ENCODE peak calls at places on chromosome 20, in four cellular contexts. One of them, this sample, is unnamed. For H3K4me1, the result is how much of the 10 kb centered on the place peaks cover.

GRCh38 chr20:44896583-44896982 is 11.1 kb downstream of the YWHAB start:
- DNase-seq in IMR-90: peak
- DNase-seq in DND-41: no peak
- DNase-seq in neuronal stem cell: no peak
- DNase-seq in this sample: no peak

GRCh38 chr20:46523696-46524328 is 10.5 kb upstream of the ZNF334 start:
- DNase-seq in DND-41: peak
- DNase-seq in IMR-90: peak
- DNase-seq in neuronal stem cell: peak
- DNase-seq in this sample: peak

GRCh38 chr20:33999025-33999629 is 5.4 kb downstream of the RALY start:
- DNase-seq in IMR-90: peak
- DNase-seq in neuronal stem cell: no peak
- DNase-seq in DND-41: no peak
- DNase-seq in this sample: no peak

GRCh38 chr20:14925286-14925685 is 587.9 kb upstream of the FLRT3 start:
- DNase-seq in neuronal stem cell: no peak
- DNase-seq in IMR-90: no peak
- DNase-seq in DND-41: no peak
- DNase-seq in this sample: no peak

GRCh38 chr20:36349384-36350170 is 43.4 kb downstream of the DLGAP4 start:
- DNase-seq in DND-41: no peak
- DNase-seq in IMR-90: no peak
- DNase-seq in neuronal stem cell: no peak
- DNase-seq in this sample: no peak

GRCh38 chr20:1841554-1842140 is 53.6 kb upstream of the SIRPA start:
- DNase-seq in DND-41: no peak
- DNase-seq in IMR-90: peak
- DNase-seq in neuronal stem cell: no peak
- DNase-seq in this sample: no peak

GRCh38 chr20:8144282-8145245 is 12.5 kb downstream of the PLCB1 start:
- DNase-seq in DND-41: peak
- DNase-seq in IMR-90: peak
- DNase-seq in neuronal stem cell: no peak
- DNase-seq in this sample: peak

GRCh38 chr20:37388831-37389230 is 42.9 kb downstream of the SRC start:
- DNase-seq in IMR-90: no peak
- DNase-seq in neuronal stem cell: no peak
- DNase-seq in DND-41: no peak
- DNase-seq in this sample: peak

GRCh38 chr20:48788486-48789072 is 39.2 kb downstream of the PREX1 start:
- DNase-seq in IMR-90: no peak
- DNase-seq in neuronal stem cell: no peak
- DNase-seq in DND-41: no peak
- DNase-seq in this sample: no peak

GRCh38 chr20:6612615-6612917 is 154.9 kb upstream of the BMP2 start:
- DNase-seq in DND-41: no peak
- DNase-seq in IMR-90: no peak
- DNase-seq in neuronal stem cell: no peak
- DNase-seq in this sample: no peak

GRCh38 chr20:63740070-63740500 is 509 bp downstream of the SLC2A4RG start:
- DNase-seq in neuronal stem cell: peak
- DNase-seq in DND-41: peak
- DNase-seq in IMR-90: peak
- DNase-seq in this sample: no peak

GRCh38 chr20:37336369-37337207 is 9.4 kb upstream of the SRC start:
- DNase-seq in DND-41: peak
- DNase-seq in neuronal stem cell: no peak
- DNase-seq in IMR-90: peak
- DNase-seq in this sample: peak

GRCh38 chr20:44601801-44602204 is 19.4 kb downstream of the PKIG start:
- DNase-seq in DND-41: no peak
- DNase-seq in IMR-90: peak
- DNase-seq in neuronal stem cell: no peak
- DNase-seq in this sample: no peak

GRCh38 chr20:54284928-54285704 is 77.2 kb downstream of the PFDN4 start:
- DNase-seq in DND-41: no peak
- DNase-seq in neuronal stem cell: no peak
- DNase-seq in IMR-90: peak
- DNase-seq in this sample: no peak

GRCh38 chr20:37053230-37053950 is 42.4 kb downstream of the RBL1 start:
- DNase-seq in IMR-90: peak
- DNase-seq in neuronal stem cell: no peak
- DNase-seq in DND-41: no peak
- DNase-seq in this sample: no peak

GRCh38 chr20:17700637-17701036 is 871 bp downstream of the BANF2 start:
- DNase-seq in IMR-90: no peak
- DNase-seq in neuronal stem cell: no peak
- DNase-seq in DND-41: no peak
- DNase-seq in this sample: no peak

GRCh38 chr20:21573259-21573658 is 59.4 kb upstream of the NKX2-2 start:
- DNase-seq in DND-41: no peak
- DNase-seq in IMR-90: no peak
- DNase-seq in neuronal stem cell: no peak
- DNase-seq in this sample: no peak

GRCh38 chr20:44495257-44495656 is 19.6 kb downstream of the TTPAL start:
- DNase-seq in neuronal stem cell: no peak
- DNase-seq in IMR-90: peak
- DNase-seq in DND-41: no peak
- DNase-seq in this sample: no peak

GRCh38 chr20:62725596-62726268 is 17.1 kb downstream of the NTSR1 start:
- DNase-seq in IMR-90: no peak
- DNase-seq in DND-41: no peak
- DNase-seq in neuronal stem cell: no peak
- DNase-seq in this sample: no peak

GRCh38 chr20:5551621-5552020 is 198.6 kb upstream of the SHLD1 start:
- DNase-seq in DND-41: no peak
- DNase-seq in IMR-90: no peak
- DNase-seq in neuronal stem cell: no peak
- DNase-seq in this sample: no peak

GRCh38 chr20:53972179-53972578 is 98.2 kb downstream of the BCAS1 start:
- DNase-seq in DND-41: no peak
- DNase-seq in neuronal stem cell: no peak
- DNase-seq in IMR-90: no peak
- DNase-seq in this sample: no peak

GRCh38 chr20:5118220-5119142 is 1.3 kb downstream of the PCNA start:
- DNase-seq in DND-41: no peak
- DNase-seq in neuronal stem cell: no peak
- DNase-seq in IMR-90: no peak
- DNase-seq in this sample: no peak

GRCh38 chr20:12882832-12883506 is 125.8 kb upstream of the SPTLC3 start:
- DNase-seq in neuronal stem cell: no peak
- DNase-seq in IMR-90: peak
- DNase-seq in DND-41: no peak
- DNase-seq in this sample: no peak

DNA sequence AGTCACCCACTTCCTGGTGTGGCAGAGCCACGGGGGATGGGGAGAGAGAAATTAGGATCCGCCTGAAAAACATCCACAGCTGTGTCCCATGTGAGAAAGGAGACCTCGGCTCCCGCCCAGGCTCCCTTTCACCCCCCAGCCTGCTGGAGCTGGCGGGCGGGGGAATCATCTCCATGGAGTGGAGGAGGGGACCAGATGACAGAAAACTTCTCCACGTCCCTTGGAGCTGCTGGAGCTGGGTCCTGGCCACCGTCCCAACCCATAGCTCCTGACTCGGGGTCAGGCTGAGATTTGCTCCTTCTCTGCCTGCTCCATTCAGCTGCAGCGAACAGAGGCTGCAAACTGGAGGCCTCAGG is 113.8 kb downstream of the CEBPB start:
- DNase-seq in neuronal stem cell: no peak
- DNase-seq in IMR-90: peak
- DNase-seq in DND-41: no peak
- DNase-seq in this sample: peak
- H3K4me1 ChIP-seq in neuronal stem cell: under half
- H3K4me1 ChIP-seq in IMR-90: under half
- H3K4me1 ChIP-seq in DND-41: under half
- H3K4me1 ChIP-seq in this sample: under half

GRCh38 chr20:3237011-3237957 is 1.7 kb downstream of the SLC4A11 start:
- DNase-seq in IMR-90: no peak
- DNase-seq in DND-41: no peak
- DNase-seq in neuronal stem cell: no peak
- DNase-seq in this sample: no peak
- H3K9ac ChIP-seq in IMR-90: no peak
- H3K9ac ChIP-seq in DND-41: no peak
- H3K9ac ChIP-seq in neuronal stem cell: peak
- H3K9ac ChIP-seq in this sample: no peak

DNA sequence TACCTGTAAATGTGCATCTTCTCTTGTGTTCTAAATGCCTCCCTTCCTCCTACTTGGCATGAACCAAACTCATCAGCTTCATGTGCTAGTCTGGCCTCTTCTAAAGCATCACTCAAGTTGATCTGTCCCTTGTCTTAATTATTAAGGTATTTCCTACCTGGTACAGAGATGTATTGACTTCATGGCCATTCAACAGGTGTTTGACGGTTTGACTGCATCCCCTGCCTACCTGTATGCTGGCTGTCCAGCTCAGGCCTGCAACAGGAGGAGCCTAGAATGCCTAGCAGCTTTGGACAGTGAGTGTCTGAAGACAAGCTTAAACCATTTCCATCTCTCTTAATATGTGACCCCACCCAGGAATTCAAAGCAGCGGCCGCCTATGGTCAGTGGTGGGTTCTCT is 24.6 kb downstream of the RIN2 start:
- DNase-seq in IMR-90: no peak
- DNase-seq in DND-41: no peak
- DNase-seq in neuronal stem cell: no peak
- DNase-seq in this sample: no peak
- H3K4me1 ChIP-seq in IMR-90: under half
- H3K4me1 ChIP-seq in DND-41: under half
- H3K4me1 ChIP-seq in neuronal stem cell: under half
- H3K4me1 ChIP-seq in this sample: under half

GRCh38 chr20:25223765-25224720 is 23.8 kb upstream of the PYGB start:
- DNase-seq in DND-41: no peak
- DNase-seq in IMR-90: no peak
- DNase-seq in neuronal stem cell: no peak
- DNase-seq in this sample: peak
- H3K9ac ChIP-seq in DND-41: no peak
- H3K9ac ChIP-seq in IMR-90: no peak
- H3K9ac ChIP-seq in neuronal stem cell: peak
- H3K9ac ChIP-seq in this sample: peak

DNA sequence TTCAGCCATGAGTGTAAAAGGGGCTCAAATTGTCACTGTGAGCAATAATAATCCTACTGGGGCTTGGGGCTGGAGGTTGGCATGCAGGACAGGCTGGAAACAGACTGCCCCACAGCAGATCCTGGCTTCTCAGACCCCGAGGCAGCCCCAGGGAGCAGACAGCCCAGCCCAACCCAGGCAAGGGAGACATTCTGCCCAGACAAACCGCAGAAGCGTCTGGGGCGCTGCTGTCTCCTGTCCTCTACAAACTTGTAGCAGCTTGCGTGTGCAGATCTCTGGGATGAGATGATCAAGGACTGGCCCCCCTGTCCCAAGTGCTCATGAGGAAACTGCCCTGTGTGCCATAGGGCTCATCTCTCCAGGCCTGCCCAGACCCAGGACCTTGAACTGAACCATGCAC is 84.6 kb downstream of the MAFB start:
- DNase-seq in neuronal stem cell: no peak
- DNase-seq in IMR-90: no peak
- DNase-seq in DND-41: no peak
- DNase-seq in this sample: no peak
- H3K4me1 ChIP-seq in neuronal stem cell: under half
- H3K4me1 ChIP-seq in IMR-90: under half
- H3K4me1 ChIP-seq in DND-41: under half
- H3K4me1 ChIP-seq in this sample: under half

DNA sequence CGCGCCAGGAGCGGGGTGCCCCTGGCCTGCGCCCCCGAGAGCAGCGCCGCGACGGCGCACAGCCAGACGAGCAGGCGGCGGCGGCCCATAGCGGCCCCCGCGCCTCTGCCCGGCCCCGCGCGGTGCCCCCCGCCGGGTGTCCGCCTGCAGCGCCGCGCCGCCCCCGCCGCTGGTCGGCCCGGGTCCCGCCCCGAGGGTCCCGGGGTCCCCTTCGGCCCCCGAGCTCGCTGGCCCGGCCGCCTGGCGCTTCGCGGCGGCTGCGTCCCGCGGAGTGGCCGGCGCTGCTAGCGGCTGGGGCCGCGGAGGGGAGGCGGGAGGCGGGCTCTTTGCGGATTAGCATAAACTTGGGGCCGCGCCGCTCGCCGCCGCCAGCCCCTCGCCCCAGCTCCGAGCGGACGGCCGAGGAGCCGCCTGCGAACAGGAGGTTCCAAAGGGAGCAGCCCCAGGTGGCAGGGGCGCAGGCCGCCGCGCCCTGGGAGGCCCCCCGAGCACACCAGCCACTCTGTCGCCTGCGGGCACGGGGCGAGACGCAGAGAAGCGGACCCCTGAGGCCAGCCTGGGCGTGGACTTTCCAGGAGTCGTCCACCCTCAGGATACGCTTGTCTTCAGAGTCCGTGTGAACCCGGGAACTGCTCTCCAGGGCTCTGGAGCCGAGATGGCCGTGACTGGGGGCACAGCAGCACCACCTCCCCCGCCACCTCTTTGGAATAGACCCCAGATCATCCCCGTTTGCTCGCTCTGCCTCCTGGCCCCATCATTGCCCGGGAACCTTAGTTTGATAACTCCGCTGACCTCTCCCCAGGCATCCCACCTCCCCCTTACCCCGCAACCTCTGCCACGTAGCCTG is at the start of gene EMILIN3:
- DNase-seq in DND-41: no peak
- DNase-seq in neuronal stem cell: peak
- DNase-seq in IMR-90: no peak
- DNase-seq in this sample: peak
- H3K9ac ChIP-seq in DND-41: no peak
- H3K9ac ChIP-seq in neuronal stem cell: peak
- H3K9ac ChIP-seq in IMR-90: no peak
- H3K9ac ChIP-seq in this sample: no peak

GRCh38 chr20:51398083-51398482 is 144.4 kb downstream of the NFATC2 start:
- DNase-seq in DND-41: no peak
- DNase-seq in neuronal stem cell: no peak
- DNase-seq in IMR-90: no peak
- DNase-seq in this sample: no peak

GRCh38 chr20:51396365-51396909 is 146.1 kb downstream of the NFATC2 start:
- DNase-seq in IMR-90: no peak
- DNase-seq in DND-41: no peak
- DNase-seq in neuronal stem cell: no peak
- DNase-seq in this sample: no peak

GRCh38 chr20:51400051-51400926 is 142.2 kb downstream of the NFATC2 start:
- DNase-seq in neuronal stem cell: no peak
- DNase-seq in DND-41: no peak
- DNase-seq in IMR-90: no peak
- DNase-seq in this sample: no peak

GRCh38 chr20:51398552-51398951 is 144.0 kb downstream of the NFATC2 start:
- DNase-seq in IMR-90: no peak
- DNase-seq in DND-41: no peak
- DNase-seq in neuronal stem cell: no peak
- DNase-seq in this sample: no peak

GRCh38 chr20:51399138-51399890 is 143.2 kb downstream of the NFATC2 start:
- DNase-seq in neuronal stem cell: no peak
- DNase-seq in DND-41: no peak
- DNase-seq in IMR-90: no peak
- DNase-seq in this sample: no peak
- H3K4me1 ChIP-seq in neuronal stem cell: under half
- H3K4me1 ChIP-seq in DND-41: under half
- H3K4me1 ChIP-seq in IMR-90: under half
- H3K4me1 ChIP-seq in this sample: under half